ENCODE peak calls at places on chromosomes 6 and 20, in five cellular contexts. T is CD8-positive, alpha-beta T cell; Y is stimulated activated CD8-positive, alpha-beta memory T cell treated with anti-CD3 and anti-CD28 coated beads, Interleukin-7, amount 100 ng/mL, for 24 hours; D is BE2C; J is psoas muscle. N is an unnamed sample.

GRCh38 chr6:73951186-73951585 is 255.2 kb downstream of the CD109 start:
- DNase-seq in T (no peak), Y (no peak), D (no peak), J (no peak), N (no peak)

GRCh38 chr6:89597988-89598387 is 40.6 kb downstream of the LYRM2 start:
- DNase-seq in T (no peak), Y (no peak), D (no peak), J (no peak), N (peak; percentile 69)

GRCh38 chr6:170114956-170115855 is 175.7 kb downstream of the DLL1 start:
- DNase-seq in T (no peak), Y (no peak), D (peak; percentile 54), J (peak; percentile 9), N (no peak)

GRCh38 chr20:48070961-48071645 is 285.8 kb upstream of the SULF2 start:
- DNase-seq in T (no peak), Y (no peak), D (no peak), J (no peak), N (no peak)

GRCh38 chr20:3753098-3753497 is 14.5 kb downstream of the ADISSP start:
- DNase-seq in T (peak; percentile 37), Y (peak; percentile 23), D (peak; percentile 75), J (no peak), N (peak; percentile 87)

GRCh38 chr6:113619077-113619476 is 238.1 kb upstream of the MARCKS start:
- DNase-seq in T (no peak), Y (no peak), D (no peak), J (no peak), N (peak; percentile 40)

GRCh38 chr6:136371117-136371696 is 81.6 kb upstream of the BCLAF1 start:
- DNase-seq in T (no peak), Y (no peak), D (no peak), J (no peak), N (no peak)

GRCh38 chr6:147579667-147580066 is 71.2 kb downstream of the SAMD5 start:
- DNase-seq in T (no peak), Y (no peak), D (no peak), J (no peak), N (peak; percentile 12)

GRCh38 chr6:140071601-140072062 is 697.2 kb upstream of the CITED2 start:
- DNase-seq in T (no peak), Y (no peak), D (no peak), J (no peak), N (peak; percentile 91)

GRCh38 chr6:141326426-141326825 is 806.3 kb upstream of the GJE1 start:
- DNase-seq in T (no peak), Y (peak; percentile 14), D (no peak), J (peak; percentile 6), N (peak; percentile 98)

GRCh38 chr20:21670126-21670525 is 35.3 kb upstream of the PAX1 start:
- DNase-seq in T (no peak), Y (no peak), D (no peak), J (no peak), N (no peak)

GRCh38 chr6:88641178-88641903 is 322.1 kb downstream of the RNGTT start:
- DNase-seq in T (no peak), Y (no peak), D (no peak), J (no peak), N (no peak)

GRCh38 chr20:32231847-32232246 is 24.2 kb downstream of the POFUT1 start:
- DNase-seq in T (no peak), Y (no peak), D (no peak), J (no peak), N (peak; percentile 71)

GRCh38 chr6:31541059-31541657 is 645 bp downstream of the DDX39B start:
- DNase-seq in T (peak; percentile 53), Y (peak; percentile 50), D (peak; percentile 52), J (no peak), N (peak; percentile 76)

GRCh38 chr6:12896208-12896733 is 179.7 kb downstream of the PHACTR1 start:
- DNase-seq in T (no peak), Y (no peak), D (no peak), J (no peak), N (no peak)

GRCh38 chr6:35663001-35663400 is 25.7 kb downstream of the FKBP5 start:
- DNase-seq in T (no peak), Y (no peak), D (no peak), J (no peak), N (peak; percentile 68)

GRCh38 chr6:149045404-149045803 is 272.1 kb upstream of the TAB2 start:
- DNase-seq in T (no peak), Y (no peak), D (no peak), J (no peak), N (no peak)

GRCh38 chr20:20130399-20130798 is 78.1 kb downstream of the CFAP61 start:
- DNase-seq in T (no peak), Y (no peak), D (peak; percentile 31), J (no peak), N (peak; percentile 10)

GRCh38 chr6:9397981-9398559 is 962.7 kb upstream of the SLC35B3 start:
- DNase-seq in T (no peak), Y (no peak), D (no peak), J (no peak), N (no peak)

GRCh38 chr6:56714982-56715456 is 72.3 kb upstream of the DST start:
- DNase-seq in T (no peak), Y (no peak), D (peak; percentile 15), J (no peak), N (peak; percentile 78)

GRCh38 chr6:87375315-87375714 is 30.7 kb downstream of the C6orf163 start:
- DNase-seq in T (no peak), Y (no peak), D (no peak), J (no peak), N (no peak)

GRCh38 chr6:52881996-52882841 is 27.3 kb downstream of the GSTA3 start:
- DNase-seq in T (peak; percentile 46), Y (peak; percentile 29), D (peak; percentile 70), J (peak; percentile 28), N (peak; percentile 78)

GRCh38 chr6:137291441-137291840 is 72.3 kb upstream of the IFNGR1 start:
- DNase-seq in T (no peak), Y (no peak), D (no peak), J (no peak), N (peak; percentile 83)

GRCh38 chr6:110523461-110524021 is 47.1 kb upstream of the SLC22A16 start:
- DNase-seq in T (no peak), Y (no peak), D (no peak), J (no peak), N (no peak)

GRCh38 chr20:21513881-21514540 is at the start of gene NKX2-2:
- DNase-seq in T (no peak), Y (no peak), D (no peak), J (no peak), N (no peak)

GRCh38 chr20:40945754-40946451 is 82.7 kb upstream of the TOP1 start:
- DNase-seq in T (no peak), Y (no peak), D (peak; percentile 69), J (peak; percentile 35), N (peak; percentile 88)

GRCh38 chr6:119501798-119502483 is 152.4 kb upstream of the MAN1A1 start:
- DNase-seq in T (no peak), Y (no peak), D (no peak), J (no peak), N (no peak)

GRCh38 chr20:57964011-57964862 is 254.4 kb upstream of the PMEPA1 start:
- DNase-seq in T (no peak), Y (no peak), D (no peak), J (peak; percentile 45), N (no peak)

GRCh38 chr20:461254-462198 is 807 bp downstream of the TBC1D20 start:
- DNase-seq in T (peak; percentile 37), Y (peak; percentile 16), D (peak; percentile 52), J (peak; percentile 58), N (peak; percentile 43)

GRCh38 chr6:143062551-143062950 is 1.9 kb downstream of the AIG1 start:
- DNase-seq in T (no peak), Y (no peak), D (no peak), J (no peak), N (no peak)

GRCh38 chr6:166025149-166025898 is 142.3 kb downstream of the TBXT start:
- DNase-seq in T (no peak), Y (no peak), D (peak; percentile 62), J (no peak), N (peak; percentile 93)

GRCh38 chr20:43536817-43537440 is 21.9 kb upstream of the SGK2 start:
- DNase-seq in T (no peak), Y (no peak), D (no peak), J (no peak), N (peak; percentile 25)

GRCh38 chr20:4327956-4328355 is 312.6 kb upstream of the RNF24 start:
- DNase-seq in T (no peak), Y (no peak), D (no peak), J (no peak), N (no peak)

GRCh38 chr20:11350126-11351005 is 567.3 kb upstream of the BTBD3 start:
- DNase-seq in T (no peak), Y (no peak), D (no peak), J (no peak), N (peak; percentile 84)

GRCh38 chr20:52201395-52201794 is 9.8 kb upstream of the ZFP64 start:
- DNase-seq in T (no peak), Y (no peak), D (no peak), J (no peak), N (no peak)

GRCh38 chr6:23218751-23219150 is 649.4 kb downstream of the HDGFL1 start:
- DNase-seq in T (no peak), Y (no peak), D (peak; percentile 72), J (no peak), N (no peak)

N was measured in choroid plexus epithelial cell.